ENCODE peak calls at places on chromosome 18, in seven cellular contexts. R, I, O, H, J, S and W are unnamed samples.

GRCh38 chr18:25737710-25738251 is 352.6 kb downstream of the SS18 start:
- DNase-seq in R (no peak), I (no peak), O (no peak), H (peak; percentile 77), J (no peak), S (peak; percentile 86), W (no peak)

GRCh38 chr18:43855376-43855775 is 578.1 kb upstream of the SYT4 start:
- DNase-seq in R (no peak), I (no peak), O (no peak), H (no peak), J (no peak), S (no peak), W (no peak)

GRCh38 chr18:48133675-48134251 is 203.3 kb upstream of the SMAD2 start:
- DNase-seq in R (no peak), I (no peak), O (no peak), H (peak; percentile 44), J (no peak), S (peak; percentile 26), W (no peak)

GRCh38 chr18:60826346-60826745 is 453.8 kb upstream of the MC4R start:
- DNase-seq in R (no peak), I (no peak), O (no peak), H (no peak), J (no peak), S (no peak), W (no peak)

GRCh38 chr18:75538727-75539126 is 111.2 kb upstream of the SMIM21 start:
- DNase-seq in R (no peak), I (no peak), O (no peak), H (peak; percentile 90), J (no peak), S (no peak), W (no peak)

GRCh38 chr18:79952457-79952995 is 1.1 kb upstream of the SLC66A2 start:
- DNase-seq in R (no peak), I (peak; percentile 60), O (no peak), H (no peak), J (no peak), S (no peak), W (no peak)

GRCh38 chr18:13725566-13726227 is 661 bp downstream of the FAM210A start:
- DNase-seq in R (no peak), I (no peak), O (no peak), H (peak; percentile 7), J (no peak), S (no peak), W (no peak)

GRCh38 chr18:36724591-36725001 is 104.2 kb downstream of the TPGS2 start:
- DNase-seq in R (no peak), I (no peak), O (no peak), H (peak; percentile 62), J (no peak), S (no peak), W (no peak)

GRCh38 chr18:48034651-48035555 is 104.4 kb upstream of the SMAD2 start:
- DNase-seq in R (no peak), I (no peak), O (peak; percentile 46), H (no peak), J (no peak), S (no peak), W (no peak)

GRCh38 chr18:63905361-63905760 is 2.4 kb upstream of the SERPINB10 start:
- DNase-seq in R (no peak), I (no peak), O (no peak), H (no peak), J (no peak), S (no peak), W (no peak)

GRCh38 chr18:13581496-13581895 is 144.9 kb downstream of the FAM210A start:
- DNase-seq in R (no peak), I (no peak), O (no peak), H (no peak), J (no peak), S (no peak), W (no peak)

GRCh38 chr18:35050004-35050623 is 8.9 kb downstream of the MAPRE2 start:
- DNase-seq in R (no peak), I (no peak), O (no peak), H (peak; percentile 47), J (no peak), S (no peak), W (no peak)

GRCh38 chr18:63969965-63970802 is at the start of gene SERPINB8:
- DNase-seq in R (peak; percentile 94), I (peak; percentile 93), O (peak; percentile 89), H (peak; percentile 97), J (peak; percentile 84), S (peak; percentile 89), W (peak; percentile 90)

GRCh38 chr18:28059861-28060260 is 117.1 kb downstream of the CDH2 start:
- DNase-seq in R (no peak), I (no peak), O (no peak), H (no peak), J (no peak), S (no peak), W (no peak)

GRCh38 chr18:66534110-66534509 is 69.8 kb downstream of the CDH19 start:
- DNase-seq in R (no peak), I (no peak), O (no peak), H (no peak), J (no peak), S (no peak), W (no peak)

GRCh38 chr18:48167901-48168300 is 237.4 kb upstream of the SMAD2 start:
- DNase-seq in R (peak; percentile 82), I (no peak), O (no peak), H (no peak), J (no peak), S (no peak), W (no peak)

GRCh38 chr18:5304232-5304631 is 8.7 kb upstream of the ZBTB14 start:
- DNase-seq in R (no peak), I (no peak), O (no peak), H (no peak), J (no peak), S (no peak), W (no peak)

GRCh38 chr18:59518705-59519104 is 159.6 kb upstream of the LMAN1 start:
- DNase-seq in R (no peak), I (no peak), O (no peak), H (no peak), J (no peak), S (no peak), W (no peak)

GRCh38 chr18:48136051-48136543 is 205.6 kb upstream of the SMAD2 start:
- DNase-seq in R (peak; percentile 32), I (no peak), O (no peak), H (no peak), J (peak; percentile 30), S (no peak), W (peak; percentile 56)

GRCh38 chr18:32472841-32473240 is 2.2 kb upstream of the GAREM1 start:
- DNase-seq in R (no peak), I (no peak), O (no peak), H (no peak), J (no peak), S (no peak), W (no peak)

GRCh38 chr18:40949138-40949949 is 1005.7 kb upstream of the PIK3C3 start:
- DNase-seq in R (no peak), I (no peak), O (no peak), H (no peak), J (no peak), S (no peak), W (no peak)

GRCh38 chr18:62498616-62499262 is 24.1 kb upstream of the ZCCHC2 start:
- DNase-seq in R (no peak), I (no peak), O (no peak), H (no peak), J (no peak), S (no peak), W (no peak)

GRCh38 chr18:55384551-55385275 is 203.3 kb downstream of the TCF4 start:
- DNase-seq in R (no peak), I (no peak), O (no peak), H (peak; percentile 67), J (peak; percentile 64), S (peak; percentile 2), W (peak; percentile 26)
- TF ChIP-seq CTCF in R (peak; percentile 24), I (peak; percentile 72), O (peak; percentile 41), H (peak; percentile 87), J (peak; percentile 86), S (peak; percentile 70), W (peak; percentile 49)

DNA sequence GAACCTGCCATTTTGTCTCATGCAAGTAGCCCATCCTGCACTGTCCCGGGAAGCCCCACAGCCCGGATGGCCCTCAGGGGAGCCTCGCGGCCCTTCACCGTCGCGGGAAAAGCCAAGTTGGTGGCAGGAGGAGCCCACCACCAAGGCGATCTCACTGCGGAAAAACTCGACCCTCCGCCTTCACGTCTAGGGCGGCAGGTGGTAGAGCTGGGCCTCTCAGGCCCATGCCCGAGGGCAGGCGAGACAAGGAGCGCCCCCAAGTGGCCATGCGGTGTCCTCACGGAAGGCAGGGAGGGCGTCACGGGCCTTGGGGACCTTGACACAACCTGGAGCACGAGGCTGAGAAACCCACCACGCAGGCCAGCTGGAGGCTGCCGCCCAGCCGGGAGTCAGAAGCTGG is 34.8 kb upstream of the SKA1 start:
- DNase-seq in R (no peak), I (no peak), O (no peak), H (no peak), J (no peak), S (no peak), W (peak; percentile 7)
- TF ChIP-seq CTCF in R (no peak), I (no peak), O (no peak), H (no peak), J (no peak), S (peak; percentile 9), W (no peak)

DNA sequence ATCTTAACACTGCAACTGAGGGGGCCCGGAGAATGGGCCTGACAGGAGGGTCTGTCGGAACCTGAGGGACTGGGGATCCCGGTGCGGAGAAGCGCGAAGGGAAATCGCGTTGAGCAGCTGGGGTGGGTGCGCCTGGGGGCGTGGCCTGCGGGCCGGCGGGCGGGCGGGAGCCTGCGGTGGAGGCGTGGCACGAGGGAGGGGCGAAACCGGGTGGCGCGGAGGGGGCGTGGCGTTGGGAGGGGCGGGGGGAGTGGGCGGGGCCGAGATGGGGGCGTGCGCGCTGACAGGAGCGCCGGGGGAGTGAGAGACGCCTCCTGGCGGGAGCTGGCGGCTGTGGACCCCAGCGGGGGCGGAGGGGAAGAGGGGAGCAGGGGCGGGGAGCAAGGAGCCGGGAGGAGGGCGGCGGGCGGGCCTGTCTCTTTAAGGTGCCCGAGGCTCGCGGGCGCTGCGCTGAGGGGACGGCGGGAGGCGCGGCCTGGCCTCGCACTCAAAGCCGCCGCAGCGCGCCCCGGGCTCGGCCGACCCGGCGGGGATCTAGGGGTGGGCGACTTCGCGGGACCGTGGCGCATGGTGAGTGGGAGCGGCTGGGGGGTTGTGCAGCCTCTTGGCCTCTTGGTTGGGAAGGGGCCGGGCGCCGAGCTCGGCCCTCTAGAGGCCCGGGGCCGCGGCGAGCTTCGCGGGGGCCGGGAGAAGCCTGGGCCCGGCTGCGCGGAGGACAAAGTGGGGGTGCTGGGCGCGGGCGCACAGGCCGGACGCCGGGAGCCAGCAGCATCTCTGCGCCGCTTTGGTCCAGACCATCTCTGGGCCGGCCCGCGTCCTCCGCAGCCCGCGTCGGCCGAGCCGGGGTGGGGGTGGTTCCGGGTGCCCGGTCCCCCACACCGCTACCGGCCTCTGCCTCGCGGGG is at the start of gene TWSG1:
- DNase-seq in R (peak; percentile 93), I (peak; percentile 93), O (peak; percentile 93), H (peak; percentile 98), J (peak; percentile 95), S (peak; percentile 54), W (peak; percentile 96)
- TF ChIP-seq CTCF in R (peak; percentile 10), I (peak; percentile 62), O (peak; percentile 54), H (peak; percentile 21), J (peak; percentile 39), S (peak; percentile 55), W (no peak)

GRCh38 chr18:675307-675706 is 17.9 kb downstream of the TYMS start:
- DNase-seq in R (no peak), I (no peak), O (no peak), H (no peak), J (no peak), S (no peak), W (no peak)
- TF ChIP-seq CTCF in R (no peak), I (no peak), O (no peak), H (no peak), J (no peak), S (no peak), W (no peak)